ENCODE peak calls at places on chromosome 1, in five cellular contexts. One of them, this sample, is unnamed.

GRCh38 chr1:243490748-243491686 is 235.2 kb downstream of the SDCCAG8 start:
- DNase-seq in Kasumi-1: no peak
- DNase-seq in substantia nigra: no peak
- DNase-seq in H54: no peak
- DNase-seq in RCC 7860: no peak
- DNase-seq in this sample: no peak

GRCh38 chr1:50183734-50184133 is 75.0 kb downstream of the ELAVL4 start:
- DNase-seq in Kasumi-1: no peak
- DNase-seq in substantia nigra: no peak
- DNase-seq in RCC 7860: no peak
- DNase-seq in H54: no peak
- DNase-seq in this sample: no peak

GRCh38 chr1:231001892-231002291 is 23.0 kb downstream of the ARV1 start:
- DNase-seq in H54: no peak
- DNase-seq in substantia nigra: no peak
- DNase-seq in Kasumi-1: no peak
- DNase-seq in RCC 7860: no peak
- DNase-seq in this sample: no peak

GRCh38 chr1:33742663-33743062 is 121.2 kb upstream of the HMGB4 start:
- DNase-seq in RCC 7860: no peak
- DNase-seq in H54: no peak
- DNase-seq in substantia nigra: no peak
- DNase-seq in Kasumi-1: no peak
- DNase-seq in this sample: no peak

GRCh38 chr1:186620951-186621350 is 59.3 kb downstream of the PTGS2 start:
- DNase-seq in H54: no peak
- DNase-seq in RCC 7860: peak
- DNase-seq in substantia nigra: no peak
- DNase-seq in Kasumi-1: peak
- DNase-seq in this sample: no peak

GRCh38 chr1:39852214-39852791 is 31.0 kb downstream of the TRIT1 start:
- DNase-seq in Kasumi-1: no peak
- DNase-seq in substantia nigra: no peak
- DNase-seq in H54: no peak
- DNase-seq in RCC 7860: no peak
- DNase-seq in this sample: no peak

GRCh38 chr1:110390096-110390495 is 730 bp downstream of the SLC16A4 start:
- DNase-seq in RCC 7860: peak
- DNase-seq in substantia nigra: no peak
- DNase-seq in H54: no peak
- DNase-seq in Kasumi-1: no peak
- DNase-seq in this sample: no peak

GRCh38 chr1:88088481-88088880 is 595.6 kb upstream of the PKN2 start:
- DNase-seq in substantia nigra: no peak
- DNase-seq in H54: no peak
- DNase-seq in RCC 7860: no peak
- DNase-seq in Kasumi-1: no peak
- DNase-seq in this sample: no peak

GRCh38 chr1:167092653-167093052 is 1.2 kb upstream of the STYXL2 start:
- DNase-seq in substantia nigra: no peak
- DNase-seq in Kasumi-1: no peak
- DNase-seq in RCC 7860: no peak
- DNase-seq in H54: no peak
- DNase-seq in this sample: no peak

GRCh38 chr1:168082008-168082876 is 54.5 kb downstream of the GPR161 start:
- DNase-seq in Kasumi-1: peak
- DNase-seq in substantia nigra: peak
- DNase-seq in H54: peak
- DNase-seq in RCC 7860: peak
- DNase-seq in this sample: peak

GRCh38 chr1:168301664-168302320 is 21.1 kb downstream of the TBX19 start:
- DNase-seq in Kasumi-1: no peak
- DNase-seq in RCC 7860: peak
- DNase-seq in substantia nigra: no peak
- DNase-seq in H54: peak
- DNase-seq in this sample: peak

GRCh38 chr1:118862755-118863154 is 125.4 kb downstream of the TBX15 start:
- DNase-seq in H54: no peak
- DNase-seq in Kasumi-1: no peak
- DNase-seq in RCC 7860: peak
- DNase-seq in substantia nigra: no peak
- DNase-seq in this sample: no peak